ENCODE peak calls at places on chromosomes 4 and X, in four cellular contexts. Y is cardiac fibroblast, O is cardiac muscle cell, N is GM23338. D is an unnamed sample.

GRCh38 chr4:109703664-109704351 is 563 bp upstream of the CASP6 start:
- DNase-seq in Y (no peak), O (no peak), N (no peak), D (no peak)

GRCh38 chrX:8981742-8982141 is 52.2 kb downstream of the FAM9B start:
- DNase-seq in Y (no peak), O (peak; percentile 37), N (no peak), D (no peak)

GRCh38 chr4:54276633-54277426 is 47.7 kb downstream of the PDGFRA start:
- DNase-seq in Y (peak; percentile 21), O (no peak), N (peak; percentile 48), D (no peak)

GRCh38 chr4:76219299-76220055 is 5.9 kb upstream of the SCARB2 start:
- DNase-seq in Y (peak; percentile 83), O (no peak), N (no peak), D (no peak)

GRCh38 chr4:36226430-36227227 is 17.7 kb downstream of the ARAP2 start:
- DNase-seq in Y (no peak), O (no peak), N (no peak), D (no peak)

GRCh38 chr4:114563536-114564315 is 34.9 kb upstream of the UGT8 start:
- DNase-seq in Y (no peak), O (no peak), N (peak; percentile 24), D (peak; percentile 59)

GRCh38 chrX:118346258-118347094 is 570 bp downstream of the WDR44 start:
- DNase-seq in Y (peak; percentile 18), O (peak; percentile 44), N (peak; percentile 36), D (no peak)

GRCh38 chrX:5788930-5789329 is 439.7 kb downstream of the NLGN4X start:
- DNase-seq in Y (no peak), O (no peak), N (no peak), D (no peak)

GRCh38 chr4:72858328-72858727 is 211.2 kb downstream of the COX18 start:
- DNase-seq in Y (peak; percentile 95), O (no peak), N (no peak), D (peak; percentile 72)

GRCh38 chrX:31038585-31039326 is 33.1 kb downstream of the FTHL17 start:
- DNase-seq in Y (peak; percentile 61), O (peak; percentile 61), N (peak; percentile 58), D (no peak)

GRCh38 chrX:96776966-96777365 is 92.3 kb downstream of the DIAPH2 start:
- DNase-seq in Y (peak; percentile 31), O (no peak), N (no peak), D (no peak)

GRCh38 chrX:96770315-96770714 is 85.7 kb downstream of the DIAPH2 start:
- DNase-seq in Y (peak; percentile 34), O (peak; percentile 24), N (peak; percentile 5), D (no peak)

GRCh38 chrX:96771500-96771899 is 86.9 kb downstream of the DIAPH2 start:
- DNase-seq in Y (no peak), O (no peak), N (no peak), D (no peak)

GRCh38 chrX:96774116-96774515 is 89.5 kb downstream of the DIAPH2 start:
- DNase-seq in Y (no peak), O (no peak), N (no peak), D (no peak)
- H3K4me3 ChIP-seq in Y (no peak overlapping the region), O (no peak overlapping the region), N (no peak overlapping the region), D (no peak overlapping the region)

GRCh38 chr4:106809083-106809482 is 227.0 kb downstream of the DKK2 start:
- DNase-seq in Y (peak; percentile 81), O (peak; percentile 26), N (peak; percentile 35), D (peak; percentile 6)

GRCh38 chr4:106803107-106803506 is 233.0 kb downstream of the DKK2 start:
- DNase-seq in Y (peak; percentile 40), O (no peak), N (no peak), D (no peak)

GRCh38 chr4:106810122-106810521 is 226.0 kb downstream of the DKK2 start:
- DNase-seq in Y (no peak), O (no peak), N (no peak), D (no peak)

GRCh38 chr4:106806158-106806797 is 229.8 kb downstream of the DKK2 start:
- DNase-seq in Y (peak; percentile 7), O (no peak), N (no peak), D (no peak)
- TF ChIP-seq CTCF in Y (no peak), O (no peak), N (no peak), D (no peak)

GRCh38 chr4:385934-386707 is 48.5 kb downstream of the ZNF141 start:
- DNase-seq in Y (no peak), O (no peak), N (peak; percentile 97), D (no peak)

GRCh38 chr4:384311-385010 is 46.8 kb downstream of the ZNF141 start:
- DNase-seq in Y (no peak), O (no peak), N (no peak), D (no peak)

DNA sequence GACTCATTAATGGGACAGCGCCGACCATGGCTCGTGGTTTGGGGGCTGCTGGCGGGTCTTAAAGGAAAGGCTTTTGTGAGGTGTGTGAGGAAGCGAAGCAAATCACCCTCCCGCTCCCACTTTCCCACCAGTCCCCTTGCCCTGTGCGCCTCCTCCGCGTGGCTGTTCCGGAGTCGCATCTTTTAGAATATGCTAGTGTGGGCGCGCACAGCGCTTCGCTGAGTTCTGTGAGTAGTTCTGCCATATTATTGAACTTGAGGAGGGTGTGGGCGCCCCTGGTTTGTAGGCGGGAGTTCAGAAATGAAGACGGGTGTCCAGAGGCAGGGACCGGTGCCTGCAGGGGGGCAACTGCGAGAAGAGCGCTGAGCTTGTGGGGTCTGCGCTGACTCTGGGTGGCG is 49.1 kb downstream of the ZNF141 start:
- DNase-seq in Y (no peak), O (no peak), N (peak; percentile 34), D (no peak)
- H3K4me3 ChIP-seq in Y (peak overlapping the region; percentile 49), O (no peak overlapping the region), N (peak overlapping the region; percentile 90), D (no peak overlapping the region)

GRCh38 chr4:74830928-74831327 is 36.6 kb upstream of the BTC start:
- DNase-seq in Y (peak; percentile 17), O (no peak), N (no peak), D (no peak)
- TF ChIP-seq CTCF in Y (peak; percentile 38), O (peak; percentile 26), N (no peak), D (peak; percentile 46)

DNA sequence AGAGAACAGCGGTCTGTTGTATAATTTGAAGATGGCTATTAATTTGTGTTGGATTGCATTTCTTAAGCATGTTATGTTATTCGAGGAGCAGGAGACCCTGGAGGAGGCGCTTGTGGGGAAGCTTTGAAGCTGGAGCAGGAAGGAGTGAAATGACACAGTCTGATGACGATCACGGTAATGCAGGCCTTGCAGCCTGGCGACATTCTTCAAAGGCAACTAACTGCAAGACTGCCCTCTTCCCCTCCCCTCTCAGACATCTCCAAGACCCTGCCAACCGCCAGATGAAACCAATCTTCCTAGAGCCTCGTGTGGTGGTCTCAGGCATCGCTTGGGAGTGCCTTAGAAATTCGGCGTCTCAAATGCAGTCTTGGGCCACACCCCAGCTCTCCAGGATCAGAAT is 16.1 kb downstream of the CLCN4 start:
- DNase-seq in Y (no peak), O (no peak), N (peak; percentile 51), D (no peak)
- H3K4me3 ChIP-seq in Y (no peak overlapping the region), O (no peak overlapping the region), N (peak overlapping the region; percentile 29), D (peak overlapping the region; percentile 21)

GRCh38 chr4:16508968-16509367 is 282.7 kb upstream of the TAPT1 start:
- DNase-seq in Y (peak; percentile 27), O (no peak), N (peak; percentile 67), D (no peak)

GRCh38 chr4:16505726-16506125 is 279.5 kb upstream of the TAPT1 start:
- DNase-seq in Y (peak; percentile 29), O (peak; percentile 29), N (peak; percentile 82), D (no peak)
- TF ChIP-seq CTCF in Y (peak; percentile 44), O (peak; percentile 53), N (peak; percentile 78), D (peak; percentile 36)

DNA sequence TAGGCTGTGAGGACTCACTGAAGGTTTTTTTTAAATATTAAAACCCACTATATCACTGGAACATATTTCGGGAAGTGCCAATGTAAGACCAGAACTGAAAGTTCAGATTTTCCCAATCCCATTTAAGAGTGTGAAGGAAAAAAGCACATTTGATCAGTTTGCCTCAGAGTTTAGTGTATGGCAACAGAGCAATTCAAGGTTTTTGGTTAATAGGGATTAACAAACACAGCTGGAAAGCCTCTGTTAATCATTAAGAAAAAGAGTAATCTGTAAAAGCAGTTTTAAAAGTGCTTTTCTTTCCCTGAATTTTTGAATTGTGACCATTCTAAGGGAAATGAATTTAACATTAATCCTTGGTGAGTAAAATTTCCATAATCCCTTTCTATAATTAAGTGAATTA is 60.4 kb downstream of the NPY5R start:
- DNase-seq in Y (no peak), O (no peak), N (no peak), D (no peak)
- H3K4me3 ChIP-seq in Y (no peak overlapping the region), O (no peak overlapping the region), N (no peak overlapping the region), D (peak overlapping the region; percentile 37)

GRCh38 chr4:52983563-52984303 is 121.6 kb downstream of the RASL11B start:
- DNase-seq in Y (peak; percentile 77), O (peak; percentile 84), N (peak; percentile 89), D (peak; percentile 25)
- TF ChIP-seq CTCF in Y (peak; percentile 54), O (peak; percentile 61), N (peak; percentile 68), D (peak; percentile 75)

DNA sequence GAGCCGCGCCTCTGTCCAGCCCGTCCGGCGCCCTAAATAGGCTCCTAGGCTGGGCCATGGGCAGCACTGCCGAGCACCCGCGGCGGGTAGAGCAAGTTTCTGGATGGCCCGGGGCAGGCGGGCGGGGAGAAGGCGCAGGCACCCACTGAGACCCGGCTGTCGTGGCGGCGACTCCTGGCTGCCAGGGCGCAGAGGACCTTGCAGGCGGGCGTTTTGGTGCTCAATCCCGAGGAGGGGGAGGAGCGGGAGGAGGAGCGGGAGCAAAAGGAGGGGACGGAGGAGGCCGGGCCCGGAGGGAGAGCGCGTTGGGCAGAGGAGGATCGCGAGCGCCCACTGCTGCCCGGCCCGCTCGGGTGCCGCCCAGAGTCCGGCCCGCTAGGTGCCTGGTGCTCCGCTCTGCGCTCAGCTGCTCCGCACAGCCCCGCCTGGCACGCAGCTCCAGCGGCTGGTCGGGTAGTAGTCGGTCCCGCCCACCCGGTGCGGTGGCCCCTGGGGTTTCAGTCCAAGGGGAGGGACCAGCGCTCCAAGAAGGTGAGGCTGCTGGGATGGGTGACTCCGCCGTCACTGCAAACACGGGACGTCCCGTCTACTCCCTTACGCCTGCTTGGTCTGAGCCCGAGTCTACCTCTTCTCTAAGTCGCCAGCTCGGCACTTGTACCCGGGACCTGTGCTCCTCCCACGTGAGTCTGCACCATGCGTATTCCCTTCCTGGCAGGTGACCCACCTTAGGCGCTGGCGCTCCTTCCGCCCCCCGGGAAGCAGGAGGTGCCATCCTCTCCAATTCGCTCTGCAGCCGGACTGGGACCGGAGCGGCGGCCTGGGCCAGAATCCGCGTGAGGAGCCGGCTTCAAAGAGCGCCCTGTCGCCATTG is at the start of gene HS3ST1:
- DNase-seq in Y (peak; percentile 52), O (peak; percentile 78), N (peak; percentile 91), D (peak; percentile 29)
- H3K4me3 ChIP-seq in Y (peak within 1 kb of the TSS; percentile 51), O (peak within 1 kb of the TSS; percentile 46), N (peak within 1 kb of the TSS; percentile 78), D (peak within 1 kb of the TSS; percentile 87)

D was measured in epithelial cell of proximal tubule.